ENCODE peak calls at places on chromosomes 5 and 9, in seven cellular contexts. V, T, I, Y, H, A and R are unnamed samples.

GRCh38 chr9:36088020-36088419 is 48.5 kb upstream of the GLIPR2 start:
- DNase-seq in H (no peak), V (no peak), T (no peak), A (no peak), I (no peak), Y (no peak), R (no peak)

GRCh38 chr9:33447404-33448158 is at the start of gene AQP3:
- DNase-seq in V (peak; percentile 83), A (peak; percentile 52), H (peak; percentile 85), T (peak; percentile 65), Y (no peak), I (peak; percentile 55), R (peak; percentile 89)

GRCh38 chr5:36894950-36895349 is 18.4 kb downstream of the NIPBL start:
- DNase-seq in Y (no peak), I (no peak), V (no peak), T (no peak), H (no peak), A (no peak), R (no peak)

GRCh38 chr5:10856646-10857332 is 95.8 kb upstream of the DAP start:
- DNase-seq in T (peak; percentile 67), I (peak; percentile 84), V (peak; percentile 88), H (peak; percentile 92), Y (peak; percentile 77), A (peak; percentile 92), R (peak; percentile 92)

GRCh38 chr9:120933310-120934044 is 6.9 kb upstream of the TRAF1 start:
- DNase-seq in T (no peak), V (no peak), A (no peak), H (no peak), I (no peak), Y (no peak), R (no peak)

GRCh38 chr9:21709464-21710058 is 92.9 kb upstream of the MTAP start:
- DNase-seq in Y (peak; percentile 53), A (peak; percentile 57), I (peak; percentile 49), H (peak; percentile 84), V (peak; percentile 55), T (peak; percentile 95), R (peak; percentile 72)

GRCh38 chr5:1640276-1640898 is 116.6 kb upstream of the LPCAT1 start:
- DNase-seq in I (no peak), Y (no peak), A (no peak), V (no peak), T (no peak), H (no peak), R (no peak)

GRCh38 chr9:117153021-117153420 is 261.8 kb downstream of the ASTN2 start:
- DNase-seq in A (no peak), T (no peak), I (peak; percentile 12), H (no peak), Y (peak; percentile 57), V (no peak), R (no peak)

GRCh38 chr9:23541976-23542375 is 284.1 kb downstream of the ELAVL2 start:
- DNase-seq in I (no peak), H (no peak), A (no peak), Y (no peak), T (no peak), V (no peak), R (no peak)

GRCh38 chr5:180718810-180719453 is 20.9 kb downstream of the OR2Y1 start:
- DNase-seq in I (peak; percentile 25), T (peak; percentile 83), Y (peak; percentile 31), V (no peak), A (peak; percentile 24), H (no peak), R (peak; percentile 52)

GRCh38 chr9:126860757-126861466 is 473 bp downstream of the ZBTB34 start:
- DNase-seq in I (peak; percentile 51), H (peak; percentile 67), T (peak; percentile 53), Y (no peak), V (no peak), A (no peak), R (peak; percentile 41)

GRCh38 chr5:86865396-86865795 is 247.7 kb downstream of the COX7C start:
- DNase-seq in Y (no peak), V (no peak), T (no peak), I (no peak), H (no peak), A (no peak), R (no peak)

GRCh38 chr5:68392608-68393007 is 177.1 kb downstream of the PIK3R1 start:
- DNase-seq in Y (no peak), V (no peak), I (no peak), H (no peak), A (no peak), T (no peak), R (no peak)

GRCh38 chr9:16515207-16515606 is 355.3 kb downstream of the BNC2 start:
- DNase-seq in V (peak; percentile 46), H (no peak), T (no peak), I (peak; percentile 54), A (peak; percentile 35), Y (peak; percentile 25), R (peak; percentile 58)

GRCh38 chr9:136316271-136316751 is 11.0 kb upstream of the GPSM1 start:
- DNase-seq in V (no peak), A (no peak), I (no peak), H (no peak), T (no peak), Y (no peak), R (no peak)

GRCh38 chr9:110126457-110126856 is 81.5 kb downstream of the C9orf152 start:
- DNase-seq in H (no peak), T (no peak), Y (no peak), A (no peak), V (no peak), I (peak; percentile 79), R (peak; percentile 28)

GRCh38 chr5:39108987-39109386 is 34.8 kb upstream of the RICTOR start:
- DNase-seq in V (no peak), T (no peak), A (no peak), I (no peak), H (no peak), Y (no peak), R (no peak)

GRCh38 chr5:76406567-76407155 is 3.6 kb downstream of the IQGAP2 start:
- DNase-seq in T (no peak), H (no peak), Y (no peak), I (no peak), A (no peak), V (no peak), R (peak; percentile 33)

GRCh38 chr5:76408104-76408644 is 5.1 kb downstream of the IQGAP2 start:
- DNase-seq in A (no peak), T (no peak), H (no peak), Y (no peak), V (no peak), I (no peak), R (no peak)

GRCh38 chr5:76403963-76404693 is 1.0 kb downstream of the IQGAP2 start:
- DNase-seq in A (peak; percentile 15), V (peak; percentile 87), H (peak; percentile 55), I (no peak), Y (no peak), T (no peak), R (peak; percentile 89)

GRCh38 chr5:76404694-76405306 is 1.7 kb downstream of the IQGAP2 start:
- DNase-seq in A (no peak), T (no peak), Y (no peak), V (no peak), H (no peak), I (no peak), R (no peak)

GRCh38 chr5:76406014-76406413 is 2.9 kb downstream of the IQGAP2 start:
- DNase-seq in H (no peak), T (no peak), Y (no peak), V (no peak), I (no peak), A (no peak), R (no peak)
- H3K9ac ChIP-seq in H (no peak overlapping the region), T (no peak overlapping the region), Y (no peak overlapping the region), V (no peak overlapping the region), I (no peak overlapping the region), A (no peak overlapping the region), R (no peak overlapping the region)

GRCh38 chr5:149404746-149405549 is 25.9 kb upstream of the IL17B start:
- DNase-seq in T (peak; percentile 63), A (no peak), V (no peak), Y (peak; percentile 95), I (peak; percentile 99), H (no peak), R (peak; percentile 66)

GRCh38 chr5:149406203-149406978 is 27.3 kb upstream of the IL17B start:
- DNase-seq in Y (peak; percentile 94), I (peak; percentile 87), V (peak; percentile 59), A (no peak), H (no peak), T (no peak), R (no peak)

GRCh38 chr5:149406979-149407306 is 27.9 kb upstream of the IL17B start:
- DNase-seq in V (no peak), T (no peak), I (no peak), A (no peak), H (no peak), Y (no peak), R (no peak)

GRCh38 chr5:149403923-149404745 is 25.0 kb upstream of the IL17B start:
- DNase-seq in A (no peak), V (no peak), T (peak; percentile 91), H (no peak), I (peak; percentile 98), Y (peak; percentile 93), R (peak; percentile 34)

DNA sequence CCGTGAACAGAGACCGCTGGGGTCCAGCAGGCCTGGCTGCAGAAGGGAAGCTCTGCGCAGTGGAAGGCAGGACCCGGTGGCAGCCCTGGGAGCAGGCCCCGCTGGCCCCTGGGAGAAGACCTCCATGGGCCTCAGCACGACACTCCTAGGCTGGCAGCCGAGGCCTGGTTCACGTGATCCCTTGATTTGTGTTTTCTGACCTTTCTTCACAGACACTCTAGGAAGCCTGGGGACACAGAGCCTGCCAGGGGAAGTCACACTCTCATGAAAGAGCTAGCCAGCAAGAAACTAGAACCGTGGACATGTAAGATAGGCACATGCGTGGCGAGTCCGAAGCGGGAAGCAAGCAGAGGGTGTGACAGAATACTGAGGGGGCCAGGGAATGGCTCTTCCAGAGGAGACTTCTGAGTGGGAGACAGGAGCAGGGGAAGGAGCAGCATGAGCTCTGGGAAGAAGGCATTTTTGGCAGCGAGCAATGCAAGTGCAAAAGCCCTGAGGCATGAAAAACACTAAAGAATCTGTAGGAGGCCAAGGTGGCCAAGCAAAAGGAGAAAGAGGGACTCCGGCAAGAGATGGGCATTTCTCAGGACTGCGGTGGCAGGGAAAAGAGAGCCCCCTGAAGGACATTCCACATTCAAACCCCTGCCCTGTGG is 26.6 kb upstream of the IL17B start:
- DNase-seq in H (no peak), Y (no peak), V (no peak), T (peak; percentile 59), A (no peak), I (peak; percentile 59), R (peak; percentile 59)
- H4K8ac ChIP-seq in H (no peak overlapping the region), Y (peak overlapping the region; percentile 88), V (no peak overlapping the region), T (peak overlapping the region; percentile 34), A (peak overlapping the region; percentile 75), I (peak overlapping the region; percentile 100), R (no peak overlapping the region)

DNA sequence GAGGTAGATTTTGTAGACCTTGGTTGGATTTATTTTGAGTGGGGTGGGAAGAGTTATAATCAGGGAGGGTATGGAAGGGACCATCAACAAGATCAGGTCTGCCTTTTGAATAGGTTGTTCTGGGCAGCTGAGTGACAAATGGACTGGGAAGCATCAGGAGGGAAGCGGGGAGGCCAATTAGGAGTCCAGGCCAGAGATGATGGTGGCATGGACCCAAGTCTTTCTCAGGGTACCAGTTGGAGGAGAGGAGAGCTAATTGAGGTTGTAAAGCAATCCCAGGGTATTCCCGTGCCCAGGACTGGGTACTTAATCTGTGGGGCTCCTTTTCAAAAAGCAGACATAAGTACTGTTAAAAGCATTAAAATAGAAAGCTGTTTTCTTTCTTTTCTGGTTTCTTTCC is 88.9 kb downstream of the ARHGAP26 start:
- DNase-seq in A (no peak), H (no peak), Y (no peak), I (no peak), V (no peak), T (no peak), R (no peak)
- H3K9ac ChIP-seq in A (no peak overlapping the region), H (no peak overlapping the region), Y (no peak overlapping the region), I (no peak overlapping the region), V (no peak overlapping the region), T (no peak overlapping the region), R (no peak overlapping the region)

GRCh38 chr9:93292664-93293328 is 108.9 kb downstream of the WNK2 start:
- DNase-seq in V (no peak), I (no peak), A (no peak), Y (no peak), H (no peak), T (no peak), R (no peak)
- H4K8ac ChIP-seq in V (no peak overlapping the region), I (no peak overlapping the region), A (no peak overlapping the region), Y (no peak overlapping the region), H (no peak overlapping the region), T (no peak overlapping the region), R (no peak overlapping the region)